ENCODE peak calls at places on chromosomes 12 and 14, in seven cellular contexts. H is IMR-90, K is neuronal stem cell, Z is mesendoderm, A is mesenchymal stem cell, W is H1, P is trophoblast cell. B is an unnamed sample.

GRCh38 chr12:6752181-6752930 is 585 bp downstream of the MLF2 start:
- DNase-seq in H (peak), K (no peak), Z (peak), A (peak), W (no peak), P (no peak), B (peak)

GRCh38 chr12:107684990-107685359 is 624 bp upstream of the PWP1 start:
- DNase-seq in H (peak), K (no peak), Z (peak), A (peak), W (no peak), P (peak), B (no peak)

GRCh38 chr12:90896164-90896563 is 58.8 kb downstream of the CCER1 start:
- DNase-seq in H (peak), K (no peak), Z (peak), A (peak), W (no peak), P (peak), B (no peak)

GRCh38 chr14:71621276-71621675 is 311.0 kb upstream of the RGS6 start:
- DNase-seq in H (peak), K (no peak), Z (peak), A (no peak), W (no peak), P (peak), B (no peak)

GRCh38 chr12:68854554-68854953 is 46.6 kb downstream of the MDM2 start:
- DNase-seq in H (no peak), K (no peak), Z (no peak), A (no peak), W (no peak), P (no peak), B (no peak)

GRCh38 chr12:31518680-31519227 is 72.2 kb downstream of the DENND5B start:
- DNase-seq in H (peak), K (peak), Z (peak), A (peak), W (peak), P (peak), B (peak)

GRCh38 chr14:68794856-68795601 is 2.2 kb upstream of the ZFP36L1 start:
- DNase-seq in H (peak), K (no peak), Z (peak), A (peak), W (no peak), P (no peak), B (no peak)

GRCh38 chr12:109959411-109960093 is 36.6 kb downstream of the GIT2 start:
- DNase-seq in H (no peak), K (no peak), Z (no peak), A (no peak), W (no peak), P (no peak), B (no peak)

GRCh38 chr14:58922211-58922940 is 266.1 kb upstream of the DAAM1 start:
- DNase-seq in H (peak), K (no peak), Z (no peak), A (peak), W (no peak), P (no peak), B (no peak)

GRCh38 chr14:90911121-90911520 is 94.9 kb upstream of the TTC7B start:
- DNase-seq in H (no peak), K (no peak), Z (no peak), A (peak), W (no peak), P (no peak), B (no peak)

GRCh38 chr14:73887116-73887490 is 444 bp downstream of the ZNF410 start:
- DNase-seq in H (peak), K (no peak), Z (no peak), A (no peak), W (no peak), P (no peak), B (no peak)

GRCh38 chr14:93067088-93067487 is 48.6 kb downstream of the ITPK1 start:
- DNase-seq in H (no peak), K (no peak), Z (no peak), A (no peak), W (no peak), P (no peak), B (no peak)

GRCh38 chr12:98896938-98897337 is 251.8 kb downstream of the APAF1 start:
- DNase-seq in H (peak), K (no peak), Z (peak), A (no peak), W (no peak), P (no peak), B (no peak)

GRCh38 chr12:121630791-121631190 is 4.5 kb downstream of the ORAI1 start:
- DNase-seq in H (no peak), K (no peak), Z (no peak), A (no peak), W (no peak), P (no peak), B (no peak)

GRCh38 chr12:47963340-47964040 is at the start of gene TMEM106C:
- DNase-seq in H (peak), K (peak), Z (peak), A (peak), W (peak), P (peak), B (peak)

GRCh38 chr14:34498684-34499412 is 36.8 kb upstream of the SPTSSA start:
- DNase-seq in H (peak), K (no peak), Z (peak), A (peak), W (no peak), P (no peak), B (peak)

GRCh38 chr14:22898302-22898894 is 15.4 kb downstream of the REM2 start:
- DNase-seq in H (peak), K (no peak), Z (no peak), A (peak), W (no peak), P (peak), B (no peak)

GRCh38 chr14:67652189-67652588 is 22.2 kb downstream of the VTI1B start:
- DNase-seq in H (no peak), K (no peak), Z (no peak), A (no peak), W (no peak), P (no peak), B (no peak)

GRCh38 chr12:98227162-98227561 is 288.2 kb upstream of the TMPO start:
- DNase-seq in H (peak), K (no peak), Z (peak), A (no peak), W (no peak), P (no peak), B (no peak)

GRCh38 chr12:78671295-78671694 is 193.3 kb upstream of the SYT1 start:
- DNase-seq in H (peak), K (no peak), Z (no peak), A (peak), W (no peak), P (peak), B (no peak)

GRCh38 chr12:63706336-63706735 is 38.0 kb upstream of the DPY19L2 start:
- DNase-seq in H (no peak), K (no peak), Z (no peak), A (no peak), W (no peak), P (no peak), B (no peak)

GRCh38 chr12:123714302-123714627 is 2.1 kb downstream of the ATP6V0A2 start:
- DNase-seq in H (no peak), K (no peak), Z (peak), A (no peak), W (no peak), P (no peak), B (no peak)

GRCh38 chr14:99862111-99862510 is 68.9 kb downstream of the EML1 start:
- DNase-seq in H (peak), K (no peak), Z (no peak), A (no peak), W (no peak), P (no peak), B (no peak)

GRCh38 chr14:37668646-37669045 is 73.2 kb downstream of the TTC6 start:
- DNase-seq in H (peak), K (no peak), Z (no peak), A (peak), W (no peak), P (no peak), B (no peak)

GRCh38 chr12:68040450-68041075 is 51.3 kb downstream of the IFNG-AS1 start:
- DNase-seq in H (peak), K (peak), Z (peak), A (peak), W (no peak), P (peak), B (peak)

GRCh38 chr12:12804432-12804886 is 8.7 kb upstream of the DDX47 start:
- DNase-seq in H (peak), K (no peak), Z (no peak), A (peak), W (no peak), P (no peak), B (no peak)

GRCh38 chr14:61430066-61430757 is 108.8 kb downstream of the PRKCH start:
- DNase-seq in H (no peak), K (no peak), Z (no peak), A (no peak), W (no peak), P (no peak), B (no peak)

GRCh38 chr12:74849801-74850200 is 312.2 kb downstream of the ATXN7L3B start:
- DNase-seq in H (no peak), K (no peak), Z (no peak), A (no peak), W (no peak), P (no peak), B (no peak)
- H4K8ac ChIP-seq in H (no peak), K (no peak), Z (no peak), A (no peak), W (no peak), P (no peak), B (no peak)

DNA sequence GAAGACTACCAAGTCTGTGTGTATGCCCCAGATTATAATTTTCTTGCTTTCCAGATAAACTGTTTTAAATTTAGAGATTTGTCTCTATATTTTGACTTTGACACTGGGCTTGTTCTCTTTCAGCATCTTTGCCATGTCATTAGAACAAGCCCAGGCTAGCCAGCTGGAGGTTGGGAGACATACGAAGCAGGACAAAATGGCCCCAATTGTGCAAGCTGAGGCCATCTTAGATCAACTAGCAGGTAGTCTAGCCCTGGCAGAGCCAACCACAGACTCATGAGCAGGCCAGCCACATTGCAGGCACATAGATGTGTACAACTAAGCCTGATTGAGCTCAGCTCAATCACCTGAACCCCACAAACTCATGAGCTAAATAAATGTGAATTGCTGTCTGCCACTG is 321.4 kb downstream of the ATP23 start:
- DNase-seq in H (no peak), K (no peak), Z (no peak), A (no peak), W (no peak), P (no peak), B (no peak)
- H3K9ac ChIP-seq in H (no peak), K (no peak), Z (no peak), A (no peak), W (no peak), P (no peak), B (no peak)

GRCh38 chr12:10268037-10268436 is 39.6 kb upstream of the KLRD1 start:
- DNase-seq in H (no peak), K (no peak), Z (no peak), A (no peak), W (no peak), P (no peak), B (no peak)
- H4K8ac ChIP-seq in H (no peak), K (no peak), Z (no peak), A (no peak), W (no peak), P (no peak), B (no peak)

GRCh38 chr12:89346741-89347324 is 5.5 kb downstream of the DUSP6 start:
- DNase-seq in H (peak), K (no peak), Z (peak), A (peak), W (no peak), P (no peak), B (no peak)
- H3K9ac ChIP-seq in H (no peak), K (no peak), Z (peak), A (peak), W (no peak), P (no peak), B (no peak)

GRCh38 chr12:21618566-21618965 is 13.9 kb upstream of the GYS2 start:
- DNase-seq in H (no peak), K (no peak), Z (no peak), A (no peak), W (no peak), P (no peak), B (no peak)

GRCh38 chr12:21617030-21617429 is 12.4 kb upstream of the GYS2 start:
- DNase-seq in H (no peak), K (no peak), Z (no peak), A (no peak), W (no peak), P (no peak), B (no peak)

GRCh38 chr12:21615441-21615840 is 10.8 kb upstream of the GYS2 start:
- DNase-seq in H (no peak), K (no peak), Z (no peak), A (no peak), W (no peak), P (no peak), B (no peak)

GRCh38 chr12:21613931-21614330 is 9.3 kb upstream of the GYS2 start:
- DNase-seq in H (no peak), K (no peak), Z (peak), A (no peak), W (no peak), P (no peak), B (no peak)

GRCh38 chr12:21614510-21614909 is 9.9 kb upstream of the GYS2 start:
- DNase-seq in H (no peak), K (no peak), Z (no peak), A (no peak), W (no peak), P (no peak), B (no peak)
- H4K8ac ChIP-seq in H (no peak), K (no peak), Z (no peak), A (no peak), W (no peak), P (no peak), B (no peak)

B was measured in H9.